ENCODE peak calls at places on chromosomes 6 and 20, in ten cellular contexts. G is fibroblast of lung; W is cardiac fibroblast; B is fibroblast of the aortic adventitia; P is Caki2; Y is naive thymus-derived CD8-positive, alpha-beta T cell; M is heart left ventricle; H is iris pigment epithelial cell; F is NCI-H1436; L is HTR-8/SVneo. U is an unnamed sample.

GRCh38 chr20:58875541-58876134 is 23.1 kb downstream of the GNAS start:
- DNase-seq in G (no peak), W (no peak), B (peak), P (no peak), Y (no peak), M (no peak), H (peak), F (no peak), L (peak), U (no peak)

GRCh38 chr20:46752639-46753235 is 43.3 kb downstream of the SLC2A10 start:
- DNase-seq in G (peak), W (peak), B (peak), P (peak), Y (peak), M (peak), H (peak), F (peak), L (peak), U (peak)

GRCh38 chr20:2800590-2801458 is at the start of gene CPXM1:
- DNase-seq in G (no peak), W (no peak), B (no peak), P (no peak), Y (peak), M (no peak), H (no peak), F (no peak), L (peak), U (no peak)

GRCh38 chr6:93418113-93418447 is 1.3 kb downstream of the EPHA7 start:
- DNase-seq in G (no peak), W (peak), B (no peak), P (no peak), Y (no peak), M (no peak), H (no peak), F (no peak), L (no peak), U (no peak)

GRCh38 chr6:109441069-109441816 is 719 bp downstream of the SMPD2 start:
- DNase-seq in G (peak), W (peak), B (peak), P (peak), Y (no peak), M (peak), H (peak), F (peak), L (peak), U (peak)

GRCh38 chr6:87929843-87930288 is 117.8 kb upstream of the SPACA1 start:
- DNase-seq in G (peak), W (peak), B (peak), P (peak), Y (peak), M (peak), H (peak), F (peak), L (peak), U (peak)

GRCh38 chr20:9609892-9610502 is 95.6 kb downstream of the LAMP5 start:
- DNase-seq in G (peak), W (peak), B (peak), P (peak), Y (no peak), M (peak), H (peak), F (peak), L (peak), U (no peak)

GRCh38 chr6:9520417-9521151 is 894.3 kb downstream of the TFAP2A start:
- DNase-seq in G (peak), W (peak), B (peak), P (peak), Y (no peak), M (no peak), H (peak), F (no peak), L (peak), U (no peak)

GRCh38 chr6:39495640-39496039 is 173.1 kb upstream of the KCNK16 start:
- DNase-seq in G (no peak), W (no peak), B (no peak), P (no peak), Y (no peak), M (no peak), H (no peak), F (no peak), L (no peak), U (no peak)

GRCh38 chr6:95866732-95867131 is 149.0 kb upstream of the FUT9 start:
- DNase-seq in G (no peak), W (peak), B (no peak), P (no peak), Y (no peak), M (no peak), H (peak), F (no peak), L (no peak), U (no peak)

GRCh38 chr20:63062188-63063140 is 55.7 kb upstream of the BHLHE23 start:
- DNase-seq in G (no peak), W (no peak), B (no peak), P (no peak), Y (no peak), M (no peak), H (no peak), F (no peak), L (no peak), U (no peak)

GRCh38 chr6:12196326-12196936 is 93.7 kb upstream of the EDN1 start:
- DNase-seq in G (peak), W (peak), B (peak), P (peak), Y (no peak), M (no peak), H (peak), F (no peak), L (peak), U (no peak)

GRCh38 chr6:77463881-77464867 is 883 bp upstream of the HTR1B start:
- DNase-seq in G (no peak), W (no peak), B (no peak), P (peak), Y (no peak), M (no peak), H (peak), F (no peak), L (no peak), U (no peak)

GRCh38 chr6:132401120-132401940 is at the start of gene MOXD1:
- DNase-seq in G (peak), W (peak), B (no peak), P (peak), Y (no peak), M (peak), H (peak), F (no peak), L (peak), U (no peak)

GRCh38 chr20:58717278-58718091 is 24.9 kb downstream of the NPEPL1 start:
- DNase-seq in G (no peak), W (no peak), B (no peak), P (no peak), Y (no peak), M (peak), H (no peak), F (no peak), L (no peak), U (no peak)

GRCh38 chr20:56765172-56766073 is 136.3 kb downstream of the TFAP2C start:
- DNase-seq in G (no peak), W (no peak), B (no peak), P (no peak), Y (no peak), M (no peak), H (no peak), F (no peak), L (no peak), U (no peak)

GRCh38 chr6:134512946-134513345 is 195.0 kb upstream of the SGK1 start:
- DNase-seq in G (no peak), W (peak), B (peak), P (no peak), Y (no peak), M (peak), H (no peak), F (no peak), L (no peak), U (no peak)

GRCh38 chr6:15887491-15888461 is 224.9 kb upstream of the DTNBP1 start:
- DNase-seq in G (no peak), W (no peak), B (no peak), P (no peak), Y (no peak), M (no peak), H (no peak), F (no peak), L (no peak), U (no peak)

GRCh38 chr6:12653396-12653910 is 63.1 kb upstream of the PHACTR1 start:
- DNase-seq in G (no peak), W (no peak), B (no peak), P (no peak), Y (no peak), M (no peak), H (no peak), F (no peak), L (no peak), U (no peak)

GRCh38 chr6:88565409-88565811 is 398.0 kb downstream of the RNGTT start:
- DNase-seq in G (no peak), W (no peak), B (no peak), P (no peak), Y (no peak), M (no peak), H (no peak), F (no peak), L (no peak), U (no peak)

GRCh38 chr20:57103146-57103800 is 163.2 kb downstream of the BMP7 start:
- DNase-seq in G (no peak), W (no peak), B (no peak), P (no peak), Y (no peak), M (no peak), H (no peak), F (no peak), L (no peak), U (no peak)

GRCh38 chr6:32170294-32170693 is 5.6 kb downstream of the AGPAT1 start:
- DNase-seq in G (no peak), W (no peak), B (no peak), P (no peak), Y (no peak), M (no peak), H (no peak), F (no peak), L (no peak), U (no peak)

GRCh38 chr6:53984581-53984980 is 126.7 kb upstream of the MLIP start:
- DNase-seq in G (no peak), W (peak), B (no peak), P (no peak), Y (no peak), M (no peak), H (no peak), F (no peak), L (no peak), U (no peak)

U was measured in T-cell.